ENCODE peak calls at places on chromosomes 7 and 10, in ten cellular contexts. B is AG04449; S is CD8-positive, alpha-beta memory T cell; K is foreskin fibroblast; P is body of pancreas; C is heart right ventricle; N is CD8-positive, alpha-beta T cell; Q is IMR-90; R is neuronal stem cell; W is adrenal gland. H is an unnamed sample.

GRCh38 chr10:2898509-2898860 is 168.9 kb upstream of the PFKP start:
- DNase-seq in Q (no peak), N (no peak), P (no peak), K (no peak), C (no peak), B (no peak), W (no peak), S (no peak), R (no peak), H (no peak)

GRCh38 chr10:69657866-69658265 is 27.8 kb downstream of the FAM241B start:
- DNase-seq in W (no peak), K (no peak), S (no peak), Q (no peak), R (no peak), N (no peak), C (no peak), P (no peak), B (no peak), H (no peak)

GRCh38 chr10:17756557-17757208 is 4.7 kb downstream of the TMEM236 start:
- DNase-seq in N (no peak), Q (peak), W (no peak), R (no peak), B (no peak), S (no peak), C (no peak), K (no peak), P (peak), H (no peak)

GRCh38 chr7:121752706-121753105 is 120.3 kb upstream of the PTPRZ1 start:
- DNase-seq in N (no peak), P (no peak), W (no peak), B (no peak), S (no peak), C (no peak), K (no peak), R (no peak), Q (peak), H (no peak)

GRCh38 chr10:64430690-64431323 is 909.6 kb downstream of the REEP3 start:
- DNase-seq in Q (no peak), N (no peak), R (peak), P (no peak), K (no peak), C (no peak), W (no peak), S (no peak), B (no peak), H (no peak)

GRCh38 chr7:131604841-131605279 is 48.4 kb upstream of the PODXL start:
- DNase-seq in R (no peak), W (no peak), N (no peak), K (peak), C (no peak), P (no peak), Q (peak), B (peak), S (no peak), H (no peak)

GRCh38 chr7:19470031-19470430 is 238.8 kb downstream of the POLR1F start:
- DNase-seq in C (no peak), B (no peak), K (no peak), Q (peak), W (no peak), N (no peak), P (no peak), R (no peak), S (no peak), H (no peak)

GRCh38 chr7:29946428-29947186 is 43.0 kb downstream of the SCRN1 start:
- DNase-seq in K (peak), C (peak), W (peak), N (no peak), S (no peak), Q (no peak), R (no peak), B (no peak), P (peak), H (no peak)

GRCh38 chr10:653991-654646 is 35.3 kb downstream of the DIP2C start:
- DNase-seq in W (peak), Q (peak), N (no peak), P (peak), B (no peak), C (no peak), K (no peak), R (no peak), S (no peak), H (no peak)

GRCh38 chr7:77391230-77391629 is 24.9 kb downstream of the GSAP start:
- DNase-seq in S (no peak), W (no peak), C (no peak), R (no peak), N (no peak), Q (no peak), B (no peak), K (no peak), P (no peak), H (no peak)

GRCh38 chr7:92404170-92404614 is 43.1 kb upstream of the GATAD1 start:
- DNase-seq in N (peak), W (no peak), Q (no peak), S (no peak), R (no peak), B (no peak), K (no peak), C (no peak), P (no peak), H (peak)

GRCh38 chr7:36509962-36510361 is 120.3 kb downstream of the ANLN start:
- DNase-seq in B (no peak), N (no peak), P (no peak), R (no peak), W (no peak), C (no peak), K (no peak), S (no peak), Q (no peak), H (no peak)

GRCh38 chr10:53997953-53998352 is 803.1 kb downstream of the PCDH15 start:
- DNase-seq in K (no peak), S (no peak), Q (no peak), P (no peak), N (no peak), B (no peak), W (no peak), R (no peak), C (no peak), H (peak)

GRCh38 chr10:18797286-18797685 is 138.1 kb downstream of the ARL5B start:
- DNase-seq in C (no peak), W (no peak), R (no peak), K (no peak), B (no peak), N (no peak), Q (no peak), P (no peak), S (no peak), H (no peak)

GRCh38 chr10:66869635-66870034 is 56.2 kb upstream of the LRRTM3 start:
- DNase-seq in P (no peak), C (no peak), B (no peak), S (no peak), K (no peak), Q (no peak), R (no peak), N (no peak), W (no peak), H (no peak)

GRCh38 chr7:24891173-24891787 is 88.7 kb downstream of the OSBPL3 start:
- DNase-seq in C (no peak), S (no peak), W (no peak), N (no peak), R (no peak), K (no peak), B (no peak), P (no peak), Q (no peak), H (no peak)

GRCh38 chr10:125079091-125079600 is 81.2 kb downstream of the CTBP2 start:
- DNase-seq in K (no peak), Q (no peak), C (no peak), P (no peak), S (no peak), R (no peak), B (no peak), W (no peak), N (no peak), H (no peak)

GRCh38 chr10:110498982-110499795 is 1.5 kb downstream of the DUSP5 start:
- DNase-seq in S (peak), W (peak), C (peak), K (peak), B (no peak), P (peak), R (no peak), Q (peak), N (no peak), H (no peak)

GRCh38 chr7:26648429-26649015 is 215.9 kb downstream of the SKAP2 start:
- DNase-seq in R (no peak), B (peak), K (peak), W (no peak), C (no peak), S (no peak), P (no peak), N (no peak), Q (peak), H (no peak)

GRCh38 chr7:26646666-26647065 is 217.7 kb downstream of the SKAP2 start:
- DNase-seq in R (no peak), K (no peak), N (no peak), S (no peak), B (no peak), P (no peak), C (no peak), Q (peak), W (no peak), H (no peak)

GRCh38 chr7:26649388-26649787 is 215.0 kb downstream of the SKAP2 start:
- DNase-seq in Q (no peak), W (no peak), S (no peak), C (no peak), B (no peak), N (no peak), K (no peak), R (no peak), P (no peak), H (no peak)

GRCh38 chr7:26653430-26653911 is 210.9 kb downstream of the SKAP2 start:
- DNase-seq in S (no peak), Q (no peak), B (no peak), W (peak), K (peak), P (peak), C (peak), N (no peak), R (no peak), H (no peak)

DNA sequence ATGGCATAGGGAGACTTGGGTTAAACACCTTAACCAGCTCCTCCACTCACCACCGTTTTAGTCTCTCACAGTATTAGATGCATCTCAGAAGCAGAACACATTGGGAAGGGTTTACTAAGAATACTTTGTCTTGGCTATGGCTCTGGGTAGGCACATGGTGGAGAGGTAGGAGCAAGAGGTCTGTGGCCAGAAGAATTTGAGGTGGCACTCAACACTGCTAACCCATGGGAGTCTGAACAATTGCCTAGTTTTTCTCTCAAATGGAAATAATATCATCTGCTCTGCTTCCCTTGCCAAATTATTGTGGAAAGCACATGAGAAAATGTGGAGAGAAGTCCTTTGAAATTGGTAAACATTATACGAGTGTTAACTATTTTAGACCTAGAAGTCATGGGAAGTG is 214.3 kb downstream of the SKAP2 start:
- DNase-seq in R (no peak), C (no peak), S (no peak), Q (no peak), W (no peak), N (no peak), P (no peak), B (no peak), K (no peak), H (no peak)
- H3K4me3 ChIP-seq in R (no peak), C (no peak), S (no peak), Q (no peak), W (no peak), N (no peak), P (no peak), B (no peak), K (no peak), H (no peak)

GRCh38 chr7:40311307-40311706 is 176.5 kb downstream of the SUGCT start:
- DNase-seq in Q (no peak), B (no peak), K (no peak), S (no peak), W (no peak), C (no peak), P (no peak), R (no peak), N (no peak), H (no peak)
- H3K4me3 ChIP-seq in Q (no peak), B (no peak), K (no peak), S (no peak), W (no peak), C (no peak), P (no peak), R (no peak), N (no peak), H (no peak)

DNA sequence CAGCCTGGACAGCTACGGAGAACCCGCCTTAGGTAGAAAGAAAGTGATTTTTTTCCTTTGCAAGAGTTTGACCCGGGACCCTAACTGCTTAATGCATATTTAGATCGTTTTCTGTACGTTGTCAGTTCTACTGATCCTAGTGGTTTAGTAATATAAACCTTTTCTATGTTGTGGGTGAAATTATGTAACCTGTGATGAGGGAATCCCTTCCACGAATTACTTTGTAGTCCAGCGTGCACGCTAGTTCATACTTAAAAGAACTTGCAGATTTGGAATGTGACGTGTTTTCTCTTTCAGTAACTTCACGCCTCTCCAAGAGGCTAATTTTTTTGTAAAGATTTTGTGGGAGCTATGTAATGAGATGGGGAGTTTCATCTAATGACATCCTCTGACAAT is 705 bp downstream of the SLF2 start:
- DNase-seq in R (no peak), C (no peak), Q (no peak), N (no peak), S (no peak), B (no peak), P (no peak), W (no peak), K (no peak), H (peak)
- H3K4me3 ChIP-seq in R (peak), C (peak), Q (peak), N (peak), S (peak), B (peak), P (peak), W (peak), K (peak), H (peak)

GRCh38 chr10:90966146-90966545 is 45.3 kb upstream of the ANKRD1 start:
- DNase-seq in C (no peak), S (no peak), R (no peak), N (no peak), B (no peak), K (peak), W (no peak), P (no peak), Q (no peak), H (no peak)

GRCh38 chr10:90968448-90969086 is 47.7 kb upstream of the ANKRD1 start:
- DNase-seq in C (no peak), P (no peak), K (peak), W (peak), R (no peak), S (no peak), N (no peak), B (peak), Q (peak), H (no peak)

GRCh38 chr10:90967865-90968264 is 47.0 kb upstream of the ANKRD1 start:
- DNase-seq in C (no peak), B (no peak), K (no peak), Q (no peak), S (no peak), P (no peak), W (no peak), N (no peak), R (no peak), H (no peak)

GRCh38 chr10:90969148-90969547 is 48.3 kb upstream of the ANKRD1 start:
- DNase-seq in K (peak), Q (no peak), N (no peak), C (no peak), P (no peak), S (no peak), W (no peak), R (no peak), B (no peak), H (no peak)

DNA sequence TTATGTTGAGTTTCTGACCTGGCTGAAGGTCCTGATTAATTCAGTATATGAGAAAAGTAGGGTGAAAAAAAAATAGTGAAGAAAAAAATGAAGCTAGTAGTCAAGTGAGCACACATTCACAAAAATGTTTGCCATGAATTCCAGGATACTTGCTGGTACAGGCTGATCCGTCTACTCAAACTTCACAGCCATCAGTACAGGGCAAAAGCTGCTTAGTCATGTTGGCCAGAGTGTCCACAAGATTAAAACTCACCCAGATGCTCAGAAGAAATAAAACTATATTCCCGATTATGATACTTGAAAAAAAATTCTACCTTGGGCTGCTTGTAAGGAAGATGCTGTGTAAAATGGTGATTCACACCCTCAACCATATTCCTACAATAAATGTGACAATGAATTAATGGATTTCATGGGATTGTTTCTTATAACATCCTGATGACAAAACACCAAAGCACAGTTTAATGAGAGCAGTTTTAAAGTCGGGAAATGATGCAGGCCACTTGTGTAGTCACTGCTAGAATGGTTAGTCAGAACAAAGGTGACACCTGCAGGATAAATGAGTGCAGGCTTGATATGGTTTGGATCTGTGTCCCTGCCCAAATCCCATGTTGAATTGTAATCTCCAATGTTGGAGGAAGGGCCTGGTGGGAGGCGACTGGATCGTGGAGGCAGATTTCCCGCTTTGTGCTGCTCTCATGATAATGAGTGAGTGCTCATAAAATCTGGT is 49.2 kb upstream of the ANKRD1 start:
- DNase-seq in P (no peak), S (no peak), R (no peak), N (no peak), Q (peak), K (peak), B (peak), C (no peak), W (no peak), H (no peak)
- H3K4me3 ChIP-seq in P (no peak), S (no peak), R (no peak), N (no peak), Q (no peak), K (no peak), B (no peak), C (no peak), W (no peak), H (no peak)

H was measured in Jurkat, Clone E6-1.